ENCODE peak calls at places on chromosomes 1 and 21, in seven cellular contexts. One of them, this sample, is unnamed.
A peak's percentile ranks its signal among the peaks of the same experiment; 100 is the strongest.

GRCh38 chr21:26199471-26199870 is 28.9 kb upstream of the APP start:
- DNase-seq in PC-9: no peak
- DNase-seq in stimulated activated naive B cell treated with anti-CD40 and anti-IgM and Interleukin-4, amounts not matched to agents 10 μg/mL and 1 μg/mL and 100 μg/mL, for 72 hours: no peak
- DNase-seq in amniotic stem cell: peak; percentile 6
- DNase-seq in Kasumi-1: no peak
- DNase-seq in activated CD4-positive, CD25-positive, alpha-beta regulatory T cell treated with anti-CD3 and anti-CD28 coated beads, Interleukin-2, amount 50 U/mL, for 16 hours: no peak
- DNase-seq in renal cortical epithelial cell: no peak
- DNase-seq in this sample: no peak

GRCh38 chr1:47436979-47437517 is 796 bp upstream of the FOXD2 start:
- DNase-seq in activated CD4-positive, CD25-positive, alpha-beta regulatory T cell treated with anti-CD3 and anti-CD28 coated beads, Interleukin-2, amount 50 U/mL, for 16 hours: no peak
- DNase-seq in stimulated activated naive B cell treated with anti-CD40 and anti-IgM and Interleukin-4, amounts not matched to agents 10 μg/mL and 1 μg/mL and 100 μg/mL, for 72 hours: no peak
- DNase-seq in amniotic stem cell: no peak
- DNase-seq in PC-9: no peak
- DNase-seq in renal cortical epithelial cell: peak; percentile 22
- DNase-seq in Kasumi-1: peak; percentile 46
- DNase-seq in this sample: no peak

GRCh38 chr21:17585875-17586450 is 26.7 kb downstream of the BTG3 start:
- DNase-seq in stimulated activated naive B cell treated with anti-CD40 and anti-IgM and Interleukin-4, amounts not matched to agents 10 μg/mL and 1 μg/mL and 100 μg/mL, for 72 hours: no peak
- DNase-seq in amniotic stem cell: no peak
- DNase-seq in activated CD4-positive, CD25-positive, alpha-beta regulatory T cell treated with anti-CD3 and anti-CD28 coated beads, Interleukin-2, amount 50 U/mL, for 16 hours: no peak
- DNase-seq in renal cortical epithelial cell: peak; percentile 58
- DNase-seq in Kasumi-1: peak; percentile 83
- DNase-seq in PC-9: no peak
- DNase-seq in this sample: peak; percentile 42

GRCh38 chr1:11579506-11579905 is 74.7 kb downstream of the FBXO2 start:
- DNase-seq in renal cortical epithelial cell: no peak
- DNase-seq in stimulated activated naive B cell treated with anti-CD40 and anti-IgM and Interleukin-4, amounts not matched to agents 10 μg/mL and 1 μg/mL and 100 μg/mL, for 72 hours: no peak
- DNase-seq in Kasumi-1: no peak
- DNase-seq in amniotic stem cell: no peak
- DNase-seq in activated CD4-positive, CD25-positive, alpha-beta regulatory T cell treated with anti-CD3 and anti-CD28 coated beads, Interleukin-2, amount 50 U/mL, for 16 hours: no peak
- DNase-seq in PC-9: no peak
- DNase-seq in this sample: no peak

GRCh38 chr1:115669002-115669673 is 27.4 kb downstream of the VANGL1 start:
- DNase-seq in Kasumi-1: peak; percentile 14
- DNase-seq in activated CD4-positive, CD25-positive, alpha-beta regulatory T cell treated with anti-CD3 and anti-CD28 coated beads, Interleukin-2, amount 50 U/mL, for 16 hours: no peak
- DNase-seq in renal cortical epithelial cell: peak; percentile 29
- DNase-seq in stimulated activated naive B cell treated with anti-CD40 and anti-IgM and Interleukin-4, amounts not matched to agents 10 μg/mL and 1 μg/mL and 100 μg/mL, for 72 hours: no peak
- DNase-seq in PC-9: peak; percentile 44
- DNase-seq in amniotic stem cell: peak; percentile 12
- DNase-seq in this sample: peak; percentile 69

GRCh38 chr1:41418868-41419583 is 57.8 kb downstream of the FOXO6 start:
- DNase-seq in renal cortical epithelial cell: peak; percentile 77
- DNase-seq in amniotic stem cell: peak; percentile 75
- DNase-seq in activated CD4-positive, CD25-positive, alpha-beta regulatory T cell treated with anti-CD3 and anti-CD28 coated beads, Interleukin-2, amount 50 U/mL, for 16 hours: no peak
- DNase-seq in PC-9: peak; percentile 98
- DNase-seq in Kasumi-1: no peak
- DNase-seq in stimulated activated naive B cell treated with anti-CD40 and anti-IgM and Interleukin-4, amounts not matched to agents 10 μg/mL and 1 μg/mL and 100 μg/mL, for 72 hours: no peak
- DNase-seq in this sample: peak; percentile 81

GRCh38 chr1:6268431-6268830 is 7.5 kb upstream of the GPR153 start:
- DNase-seq in PC-9: no peak
- DNase-seq in renal cortical epithelial cell: no peak
- DNase-seq in amniotic stem cell: no peak
- DNase-seq in stimulated activated naive B cell treated with anti-CD40 and anti-IgM and Interleukin-4, amounts not matched to agents 10 μg/mL and 1 μg/mL and 100 μg/mL, for 72 hours: no peak
- DNase-seq in Kasumi-1: no peak
- DNase-seq in activated CD4-positive, CD25-positive, alpha-beta regulatory T cell treated with anti-CD3 and anti-CD28 coated beads, Interleukin-2, amount 50 U/mL, for 16 hours: no peak
- DNase-seq in this sample: no peak

GRCh38 chr1:22105611-22106207 is 37.2 kb downstream of the WNT4 start:
- DNase-seq in amniotic stem cell: peak; percentile 5
- DNase-seq in Kasumi-1: peak; percentile 81
- DNase-seq in renal cortical epithelial cell: peak; percentile 69
- DNase-seq in PC-9: peak; percentile 21
- DNase-seq in stimulated activated naive B cell treated with anti-CD40 and anti-IgM and Interleukin-4, amounts not matched to agents 10 μg/mL and 1 μg/mL and 100 μg/mL, for 72 hours: no peak
- DNase-seq in activated CD4-positive, CD25-positive, alpha-beta regulatory T cell treated with anti-CD3 and anti-CD28 coated beads, Interleukin-2, amount 50 U/mL, for 16 hours: no peak
- DNase-seq in this sample: peak; percentile 29

GRCh38 chr1:113415256-113416189 is 25.2 kb downstream of the MAGI3 start:
- DNase-seq in activated CD4-positive, CD25-positive, alpha-beta regulatory T cell treated with anti-CD3 and anti-CD28 coated beads, Interleukin-2, amount 50 U/mL, for 16 hours: no peak
- DNase-seq in stimulated activated naive B cell treated with anti-CD40 and anti-IgM and Interleukin-4, amounts not matched to agents 10 μg/mL and 1 μg/mL and 100 μg/mL, for 72 hours: no peak
- DNase-seq in PC-9: no peak
- DNase-seq in Kasumi-1: peak; percentile 60
- DNase-seq in amniotic stem cell: no peak
- DNase-seq in renal cortical epithelial cell: no peak
- DNase-seq in this sample: no peak

GRCh38 chr1:243234978-243235657 is 20.0 kb downstream of the CEP170 start:
- DNase-seq in stimulated activated naive B cell treated with anti-CD40 and anti-IgM and Interleukin-4, amounts not matched to agents 10 μg/mL and 1 μg/mL and 100 μg/mL, for 72 hours: no peak
- DNase-seq in activated CD4-positive, CD25-positive, alpha-beta regulatory T cell treated with anti-CD3 and anti-CD28 coated beads, Interleukin-2, amount 50 U/mL, for 16 hours: no peak
- DNase-seq in amniotic stem cell: no peak
- DNase-seq in Kasumi-1: no peak
- DNase-seq in renal cortical epithelial cell: no peak
- DNase-seq in PC-9: no peak
- DNase-seq in this sample: no peak

GRCh38 chr1:59750612-59751395 is 63.9 kb upstream of the HOOK1 start:
- DNase-seq in Kasumi-1: no peak
- DNase-seq in renal cortical epithelial cell: peak; percentile 97
- DNase-seq in stimulated activated naive B cell treated with anti-CD40 and anti-IgM and Interleukin-4, amounts not matched to agents 10 μg/mL and 1 μg/mL and 100 μg/mL, for 72 hours: no peak
- DNase-seq in amniotic stem cell: peak; percentile 57
- DNase-seq in PC-9: peak; percentile 37
- DNase-seq in activated CD4-positive, CD25-positive, alpha-beta regulatory T cell treated with anti-CD3 and anti-CD28 coated beads, Interleukin-2, amount 50 U/mL, for 16 hours: no peak
- DNase-seq in this sample: peak; percentile 37

GRCh38 chr1:16167331-16168143 is 11.7 kb upstream of the EPHA2 start:
- DNase-seq in renal cortical epithelial cell: no peak
- DNase-seq in PC-9: peak; percentile 85
- DNase-seq in stimulated activated naive B cell treated with anti-CD40 and anti-IgM and Interleukin-4, amounts not matched to agents 10 μg/mL and 1 μg/mL and 100 μg/mL, for 72 hours: peak; percentile 52
- DNase-seq in Kasumi-1: no peak
- DNase-seq in amniotic stem cell: no peak
- DNase-seq in activated CD4-positive, CD25-positive, alpha-beta regulatory T cell treated with anti-CD3 and anti-CD28 coated beads, Interleukin-2, amount 50 U/mL, for 16 hours: no peak
- DNase-seq in this sample: no peak

GRCh38 chr21:38925923-38926322 is 120.2 kb downstream of the ETS2 start:
- DNase-seq in activated CD4-positive, CD25-positive, alpha-beta regulatory T cell treated with anti-CD3 and anti-CD28 coated beads, Interleukin-2, amount 50 U/mL, for 16 hours: no peak
- DNase-seq in amniotic stem cell: peak; percentile 74
- DNase-seq in renal cortical epithelial cell: peak; percentile 74
- DNase-seq in Kasumi-1: peak; percentile 92
- DNase-seq in PC-9: peak; percentile 26
- DNase-seq in stimulated activated naive B cell treated with anti-CD40 and anti-IgM and Interleukin-4, amounts not matched to agents 10 μg/mL and 1 μg/mL and 100 μg/mL, for 72 hours: no peak
- DNase-seq in this sample: no peak

GRCh38 chr21:42311160-42311559 is 4.0 kb downstream of the TFF3 start:
- DNase-seq in renal cortical epithelial cell: no peak
- DNase-seq in amniotic stem cell: no peak
- DNase-seq in Kasumi-1: no peak
- DNase-seq in PC-9: no peak
- DNase-seq in activated CD4-positive, CD25-positive, alpha-beta regulatory T cell treated with anti-CD3 and anti-CD28 coated beads, Interleukin-2, amount 50 U/mL, for 16 hours: no peak
- DNase-seq in stimulated activated naive B cell treated with anti-CD40 and anti-IgM and Interleukin-4, amounts not matched to agents 10 μg/mL and 1 μg/mL and 100 μg/mL, for 72 hours: no peak
- DNase-seq in this sample: no peak

GRCh38 chr1:206814716-206815341 is 42.5 kb upstream of the IL10 start:
- DNase-seq in activated CD4-positive, CD25-positive, alpha-beta regulatory T cell treated with anti-CD3 and anti-CD28 coated beads, Interleukin-2, amount 50 U/mL, for 16 hours: no peak
- DNase-seq in PC-9: no peak
- DNase-seq in renal cortical epithelial cell: peak; percentile 82
- DNase-seq in stimulated activated naive B cell treated with anti-CD40 and anti-IgM and Interleukin-4, amounts not matched to agents 10 μg/mL and 1 μg/mL and 100 μg/mL, for 72 hours: no peak
- DNase-seq in Kasumi-1: no peak
- DNase-seq in amniotic stem cell: no peak
- DNase-seq in this sample: no peak

GRCh38 chr1:10338047-10338446 is 60.8 kb upstream of the PGD start:
- DNase-seq in activated CD4-positive, CD25-positive, alpha-beta regulatory T cell treated with anti-CD3 and anti-CD28 coated beads, Interleukin-2, amount 50 U/mL, for 16 hours: no peak
- DNase-seq in amniotic stem cell: no peak
- DNase-seq in renal cortical epithelial cell: peak; percentile 31
- DNase-seq in stimulated activated naive B cell treated with anti-CD40 and anti-IgM and Interleukin-4, amounts not matched to agents 10 μg/mL and 1 μg/mL and 100 μg/mL, for 72 hours: peak; percentile 13
- DNase-seq in Kasumi-1: peak; percentile 71
- DNase-seq in PC-9: peak; percentile 18
- DNase-seq in this sample: peak; percentile 16

GRCh38 chr1:187689137-187689536 is 860.4 kb downstream of the PLA2G4A start:
- DNase-seq in Kasumi-1: no peak
- DNase-seq in activated CD4-positive, CD25-positive, alpha-beta regulatory T cell treated with anti-CD3 and anti-CD28 coated beads, Interleukin-2, amount 50 U/mL, for 16 hours: no peak
- DNase-seq in amniotic stem cell: no peak
- DNase-seq in PC-9: no peak
- DNase-seq in stimulated activated naive B cell treated with anti-CD40 and anti-IgM and Interleukin-4, amounts not matched to agents 10 μg/mL and 1 μg/mL and 100 μg/mL, for 72 hours: no peak
- DNase-seq in renal cortical epithelial cell: peak; percentile 20
- DNase-seq in this sample: no peak

GRCh38 chr1:198086051-198086745 is 70.6 kb upstream of the NEK7 start:
- DNase-seq in renal cortical epithelial cell: no peak
- DNase-seq in Kasumi-1: no peak
- DNase-seq in PC-9: no peak
- DNase-seq in stimulated activated naive B cell treated with anti-CD40 and anti-IgM and Interleukin-4, amounts not matched to agents 10 μg/mL and 1 μg/mL and 100 μg/mL, for 72 hours: no peak
- DNase-seq in amniotic stem cell: no peak
- DNase-seq in activated CD4-positive, CD25-positive, alpha-beta regulatory T cell treated with anti-CD3 and anti-CD28 coated beads, Interleukin-2, amount 50 U/mL, for 16 hours: no peak
- DNase-seq in this sample: no peak

GRCh38 chr1:117782056-117782455 is 147.4 kb downstream of the GDAP2 start:
- DNase-seq in PC-9: no peak
- DNase-seq in renal cortical epithelial cell: no peak
- DNase-seq in stimulated activated naive B cell treated with anti-CD40 and anti-IgM and Interleukin-4, amounts not matched to agents 10 μg/mL and 1 μg/mL and 100 μg/mL, for 72 hours: no peak
- DNase-seq in activated CD4-positive, CD25-positive, alpha-beta regulatory T cell treated with anti-CD3 and anti-CD28 coated beads, Interleukin-2, amount 50 U/mL, for 16 hours: no peak
- DNase-seq in Kasumi-1: no peak
- DNase-seq in amniotic stem cell: no peak
- DNase-seq in this sample: no peak

GRCh38 chr1:21742578-21742977 is 40.4 kb downstream of the USP48 start:
- DNase-seq in activated CD4-positive, CD25-positive, alpha-beta regulatory T cell treated with anti-CD3 and anti-CD28 coated beads, Interleukin-2, amount 50 U/mL, for 16 hours: no peak
- DNase-seq in Kasumi-1: no peak
- DNase-seq in PC-9: no peak
- DNase-seq in renal cortical epithelial cell: no peak
- DNase-seq in amniotic stem cell: no peak
- DNase-seq in stimulated activated naive B cell treated with anti-CD40 and anti-IgM and Interleukin-4, amounts not matched to agents 10 μg/mL and 1 μg/mL and 100 μg/mL, for 72 hours: no peak
- DNase-seq in this sample: no peak

GRCh38 chr1:116334015-116334547 is 39.0 kb upstream of the ATP1A1 start:
- DNase-seq in renal cortical epithelial cell: peak; percentile 90
- DNase-seq in Kasumi-1: no peak
- DNase-seq in stimulated activated naive B cell treated with anti-CD40 and anti-IgM and Interleukin-4, amounts not matched to agents 10 μg/mL and 1 μg/mL and 100 μg/mL, for 72 hours: no peak
- DNase-seq in PC-9: peak; percentile 32
- DNase-seq in activated CD4-positive, CD25-positive, alpha-beta regulatory T cell treated with anti-CD3 and anti-CD28 coated beads, Interleukin-2, amount 50 U/mL, for 16 hours: no peak
- DNase-seq in amniotic stem cell: no peak
- DNase-seq in this sample: no peak

GRCh38 chr1:228158690-228159665 is 6.6 kb upstream of the IBA57 start:
- DNase-seq in stimulated activated naive B cell treated with anti-CD40 and anti-IgM and Interleukin-4, amounts not matched to agents 10 μg/mL and 1 μg/mL and 100 μg/mL, for 72 hours: no peak
- DNase-seq in Kasumi-1: no peak
- DNase-seq in renal cortical epithelial cell: no peak
- DNase-seq in activated CD4-positive, CD25-positive, alpha-beta regulatory T cell treated with anti-CD3 and anti-CD28 coated beads, Interleukin-2, amount 50 U/mL, for 16 hours: no peak
- DNase-seq in amniotic stem cell: no peak
- DNase-seq in PC-9: no peak
- DNase-seq in this sample: no peak

GRCh38 chr1:48582408-48582807 is 110.4 kb upstream of the SPATA6 start:
- DNase-seq in PC-9: no peak
- DNase-seq in stimulated activated naive B cell treated with anti-CD40 and anti-IgM and Interleukin-4, amounts not matched to agents 10 μg/mL and 1 μg/mL and 100 μg/mL, for 72 hours: no peak
- DNase-seq in activated CD4-positive, CD25-positive, alpha-beta regulatory T cell treated with anti-CD3 and anti-CD28 coated beads, Interleukin-2, amount 50 U/mL, for 16 hours: no peak
- DNase-seq in Kasumi-1: no peak
- DNase-seq in amniotic stem cell: no peak
- DNase-seq in renal cortical epithelial cell: no peak
- DNase-seq in this sample: no peak

GRCh38 chr1:110596312-110596711 is 9.8 kb downstream of the KCNA2 start:
- DNase-seq in stimulated activated naive B cell treated with anti-CD40 and anti-IgM and Interleukin-4, amounts not matched to agents 10 μg/mL and 1 μg/mL and 100 μg/mL, for 72 hours: no peak
- DNase-seq in Kasumi-1: no peak
- DNase-seq in amniotic stem cell: no peak
- DNase-seq in renal cortical epithelial cell: no peak
- DNase-seq in activated CD4-positive, CD25-positive, alpha-beta regulatory T cell treated with anti-CD3 and anti-CD28 coated beads, Interleukin-2, amount 50 U/mL, for 16 hours: no peak
- DNase-seq in PC-9: no peak
- DNase-seq in this sample: no peak

GRCh38 chr1:192741095-192741494 is 67.7 kb upstream of the RGS2 start:
- DNase-seq in renal cortical epithelial cell: no peak
- DNase-seq in PC-9: no peak
- DNase-seq in stimulated activated naive B cell treated with anti-CD40 and anti-IgM and Interleukin-4, amounts not matched to agents 10 μg/mL and 1 μg/mL and 100 μg/mL, for 72 hours: no peak
- DNase-seq in activated CD4-positive, CD25-positive, alpha-beta regulatory T cell treated with anti-CD3 and anti-CD28 coated beads, Interleukin-2, amount 50 U/mL, for 16 hours: no peak
- DNase-seq in amniotic stem cell: no peak
- DNase-seq in Kasumi-1: no peak
- DNase-seq in this sample: no peak

This sample was measured in HCT116.